ENCODE peak calls at places on chromosomes 16 and 17, in ten cellular contexts. T is esophagus squamous epithelium; Q is psoas muscle; M is heart right ventricle; W is neuronal stem cell; U is hepatocyte; C is Peyer's patch; J is neural progenitor cell; Z is adrenal gland; I is effector memory CD4-positive, alpha-beta T cell. X is an unnamed sample.

GRCh38 chr16:83768976-83769375 is 38.8 kb upstream of the HSBP1 start:
- DNase-seq in W (no peak), Z (no peak), Q (no peak), M (no peak), U (no peak), C (no peak), I (no peak), J (no peak), T (no peak), X (no peak)

GRCh38 chr17:64028874-64029464 is 8.5 kb upstream of the ICAM2 start:
- DNase-seq in W (peak; percentile 38), I (peak; percentile 64), Q (peak; percentile 54), T (no peak), J (peak; percentile 72), M (peak; percentile 60), U (peak; percentile 78), Z (peak; percentile 83), C (peak; percentile 92), X (no peak)

GRCh38 chr16:11198817-11199216 is 57.2 kb downstream of the SOCS1 start:
- DNase-seq in U (peak; percentile 42), M (no peak), I (no peak), Z (no peak), C (peak; percentile 71), W (no peak), T (no peak), Q (no peak), J (no peak), X (no peak)

GRCh38 chr17:54666559-54666958 is 234.1 kb upstream of the TOM1L1 start:
- DNase-seq in I (no peak), J (no peak), T (no peak), W (no peak), M (no peak), U (no peak), Q (no peak), C (no peak), Z (no peak), X (no peak)

GRCh38 chr17:60934723-60935122 is 257.1 kb downstream of the BCAS3 start:
- DNase-seq in W (no peak), I (no peak), C (no peak), M (no peak), Z (no peak), J (no peak), U (no peak), T (no peak), Q (no peak), X (no peak)

GRCh38 chr16:23323224-23324030 is 21.3 kb downstream of the SCNN1B start:
- DNase-seq in Q (no peak), T (no peak), M (no peak), J (no peak), Z (no peak), W (no peak), C (no peak), I (no peak), U (no peak), X (no peak)

GRCh38 chr17:80805032-80805751 is 186.4 kb upstream of the CHMP6 start:
- DNase-seq in Z (peak; percentile 44), M (no peak), C (no peak), W (no peak), U (no peak), I (no peak), Q (no peak), T (no peak), J (no peak), X (peak; percentile 35)

GRCh38 chr17:40900819-40901356 is 15.8 kb upstream of the KRT20 start:
- DNase-seq in C (no peak), T (no peak), U (no peak), Z (no peak), I (no peak), W (no peak), J (no peak), Q (no peak), M (no peak), X (no peak)

GRCh38 chr17:45248132-45248936 is 13.6 kb downstream of the SPATA32 start:
- DNase-seq in U (peak; percentile 82), M (no peak), T (no peak), C (peak; percentile 94), J (peak; percentile 81), Z (peak; percentile 66), I (peak; percentile 79), Q (no peak), W (peak; percentile 47), X (peak; percentile 89)

GRCh38 chr16:80759419-80760162 is 44.8 kb downstream of the CDYL2 start:
- DNase-seq in Z (no peak), U (no peak), T (no peak), Q (no peak), C (no peak), I (no peak), M (no peak), W (no peak), J (no peak), X (no peak)

GRCh38 chr16:66228791-66229190 is 137.7 kb upstream of the CDH5 start:
- DNase-seq in J (no peak), M (no peak), U (no peak), C (no peak), I (no peak), T (no peak), W (no peak), Q (no peak), Z (no peak), X (no peak)

GRCh38 chr17:81526662-81527571 is 1.3 kb upstream of the FSCN2 start:
- DNase-seq in C (no peak), I (no peak), W (no peak), J (no peak), T (no peak), Q (no peak), Z (no peak), U (no peak), M (no peak), X (peak; percentile 48)

GRCh38 chr16:1981398-1981836 is at the start of gene NOXO1:
- DNase-seq in C (no peak), J (no peak), Z (no peak), M (no peak), Q (no peak), W (no peak), U (no peak), I (no peak), T (no peak), X (no peak)

GRCh38 chr17:37360632-37361031 is 15.2 kb upstream of the C17orf78 start:
- DNase-seq in M (no peak), U (no peak), W (no peak), Z (no peak), C (no peak), T (no peak), J (no peak), I (no peak), Q (no peak), X (no peak)

GRCh38 chr17:63701477-63702222 is 1.7 kb upstream of the LIMD2 start:
- DNase-seq in I (peak; percentile 66), Z (peak; percentile 67), T (no peak), U (no peak), M (no peak), C (peak; percentile 91), W (no peak), Q (no peak), J (no peak), X (peak; percentile 71)

GRCh38 chr17:39776267-39776666 is 38.5 kb downstream of the GRB7 start:
- DNase-seq in C (no peak), T (no peak), M (no peak), Q (no peak), J (no peak), U (no peak), I (no peak), W (no peak), Z (no peak), X (no peak)

GRCh38 chr17:57955183-57955952 is at the start of gene CUEDC1:
- DNase-seq in J (peak; percentile 86), M (peak; percentile 81), I (peak; percentile 46), Q (peak; percentile 86), W (peak; percentile 51), T (no peak), U (peak; percentile 91), Z (peak; percentile 87), C (peak; percentile 83), X (peak; percentile 98)

GRCh38 chr17:83171661-83172060 is 92.3 kb downstream of the METRNL start:
- DNase-seq in Q (no peak), U (peak; percentile 6), M (no peak), J (peak; percentile 19), W (no peak), T (no peak), I (no peak), C (peak; percentile 42), Z (no peak), X (peak; percentile 21)

GRCh38 chr16:3289998-3290673 is 6.8 kb downstream of the ZNF263 start:
- DNase-seq in Q (no peak), J (no peak), C (no peak), Z (no peak), T (no peak), M (no peak), U (no peak), I (no peak), W (no peak), X (no peak)
- H3K4me3 ChIP-seq in Q (no peak overlapping the region), J (no peak overlapping the region), C (no peak overlapping the region), Z (no peak overlapping the region), T (no peak overlapping the region), M (no peak overlapping the region), U (no peak overlapping the region), I (peak overlapping the region; percentile 14), W (no peak overlapping the region), X (no peak overlapping the region)

GRCh38 chr17:7745748-7746470 is 28.4 kb downstream of the DNAH2 start:
- DNase-seq in Z (peak; percentile 64), J (no peak), M (no peak), Q (no peak), I (no peak), W (no peak), U (peak; percentile 82), C (no peak), T (no peak), X (peak; percentile 68)
- H3K27ac ChIP-seq in Z (no peak overlapping the region), J (no peak overlapping the region), M (no peak overlapping the region), Q (no peak overlapping the region), I (no peak overlapping the region), W (no peak overlapping the region), U (peak overlapping the region; percentile 38), C (no peak overlapping the region), T (no peak overlapping the region), X (no peak overlapping the region)

DNA sequence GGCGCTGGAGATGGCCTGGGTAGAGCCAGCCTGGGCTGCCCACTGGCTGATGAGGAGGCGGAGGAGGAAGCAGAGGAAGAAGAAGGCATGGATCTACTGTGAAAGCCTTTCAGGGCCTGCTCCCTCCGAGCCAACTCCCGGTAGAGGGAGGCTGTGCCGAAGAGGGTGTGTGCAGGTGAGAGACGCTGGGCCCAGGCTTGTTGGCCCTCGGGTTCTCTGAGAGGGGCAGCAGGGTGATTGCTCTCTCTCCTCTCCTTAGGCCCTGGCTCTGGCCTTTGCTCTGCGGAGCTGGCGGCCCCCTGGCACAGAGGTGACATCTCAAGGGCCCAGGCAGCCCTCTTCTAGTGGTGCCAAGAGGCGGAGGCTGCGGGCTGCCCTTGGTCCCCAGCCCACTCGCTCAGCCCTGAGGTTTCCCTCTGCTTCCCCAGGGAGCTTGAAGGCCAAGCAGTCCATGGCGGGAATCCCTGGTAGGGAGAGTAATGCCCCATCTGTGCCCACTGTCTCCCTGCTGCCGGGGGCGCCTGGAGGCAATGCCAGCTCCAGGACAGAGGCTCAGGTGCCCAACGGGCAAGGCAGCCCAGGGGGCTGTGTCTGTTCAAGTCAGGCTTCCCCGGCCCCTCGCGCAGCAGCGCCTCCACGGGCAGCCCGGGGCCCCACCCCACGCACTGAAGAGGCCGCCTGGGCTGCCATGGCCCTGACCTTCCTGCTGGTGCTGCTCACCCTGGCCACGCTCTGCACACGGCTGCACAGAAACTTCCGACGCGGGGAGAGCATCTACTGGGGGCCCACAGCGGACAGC is 3.6 kb downstream of the TP53I13 start:
- DNase-seq in C (peak; percentile 49), Q (no peak), W (no peak), I (no peak), Z (peak; percentile 59), U (peak; percentile 32), J (no peak), T (no peak), M (peak; percentile 11), X (peak; percentile 78)
- H3K4me3 ChIP-seq in C (peak overlapping the region; percentile 43), Q (peak overlapping the region; percentile 62), W (no peak overlapping the region), I (no peak overlapping the region), Z (no peak overlapping the region), U (no peak overlapping the region), J (no peak overlapping the region), T (peak overlapping the region; percentile 9), M (peak overlapping the region; percentile 20), X (no peak overlapping the region)

GRCh38 chr16:26169451-26169850 is 477.7 kb downstream of the HS3ST4 start:
- DNase-seq in J (no peak), Q (no peak), U (no peak), M (no peak), C (no peak), W (no peak), Z (no peak), T (no peak), I (no peak), X (no peak)
- H3K27ac ChIP-seq in J (no peak overlapping the region), Q (no peak overlapping the region), U (no peak overlapping the region), M (no peak overlapping the region), C (no peak overlapping the region), W (no peak overlapping the region), Z (no peak overlapping the region), T (no peak overlapping the region), I (no peak overlapping the region), X (no peak overlapping the region)

X was measured in left lung.